ENCODE peak calls at places on chromosomes 16 and 17, in six cellular contexts. P is tibial artery, Y is AG04450, Q is GM13977, W is mucosa of descending colon, U is PC-3. I is an unnamed sample.

GRCh38 chr16:49482690-49483089 is 109.1 kb downstream of the C16orf78 start:
- DNase-seq in W (no peak), U (no peak), Y (no peak), P (peak; percentile 53), Q (no peak), I (no peak)

GRCh38 chr16:67773569-67774456 is 32.5 kb downstream of the RANBP10 start:
- DNase-seq in P (no peak), W (no peak), U (no peak), Y (no peak), Q (no peak), I (no peak)

GRCh38 chr17:2708585-2709172 is 2.9 kb downstream of the CLUH start:
- DNase-seq in P (no peak), U (no peak), Y (no peak), Q (no peak), W (peak; percentile 62), I (no peak)

GRCh38 chr17:10050597-10051101 is 145.6 kb upstream of the RCVRN start:
- DNase-seq in P (no peak), W (no peak), Q (no peak), U (no peak), Y (peak; percentile 34), I (no peak)

GRCh38 chr16:82031116-82032084 is 3.7 kb upstream of the HSD17B2 start:
- DNase-seq in Q (peak; percentile 44), Y (peak; percentile 27), W (no peak), U (peak; percentile 71), P (no peak), I (peak; percentile 81)

GRCh38 chr16:57166951-57167350 is 18.9 kb downstream of the PSME3IP1 start:
- DNase-seq in U (peak; percentile 4), P (no peak), Q (no peak), Y (no peak), W (no peak), I (no peak)

GRCh38 chr17:73349138-73349537 is 37.3 kb upstream of the CDC42EP4 start:
- DNase-seq in Q (no peak), W (no peak), U (no peak), P (no peak), Y (no peak), I (no peak)

GRCh38 chr16:82801361-82801760 is 174.6 kb downstream of the CDH13 start:
- DNase-seq in P (no peak), Q (no peak), U (no peak), W (no peak), Y (no peak), I (no peak)

GRCh38 chr16:83403751-83404150 is 404.0 kb upstream of the HSBP1 start:
- DNase-seq in W (no peak), U (no peak), P (no peak), Q (no peak), Y (no peak), I (peak; percentile 51)

GRCh38 chr16:78535098-78535497 is 435.6 kb downstream of the WWOX start:
- DNase-seq in Y (no peak), P (no peak), Q (no peak), W (no peak), U (no peak), I (no peak)

GRCh38 chr17:72931635-72932034 is 160.9 kb downstream of the SLC39A11 start:
- DNase-seq in Q (peak; percentile 38), U (no peak), W (no peak), Y (no peak), P (no peak), I (no peak)

GRCh38 chr16:51326131-51326856 is 175.2 kb upstream of the SALL1 start:
- DNase-seq in W (no peak), P (no peak), Y (peak; percentile 58), Q (no peak), U (no peak), I (peak; percentile 73)

GRCh38 chr16:84292032-84292431 is 2.6 kb upstream of the WFDC1 start:
- DNase-seq in Y (no peak), W (no peak), Q (no peak), U (no peak), P (no peak), I (peak; percentile 57)

GRCh38 chr17:9977175-9977574 is 72.1 kb upstream of the RCVRN start:
- DNase-seq in U (no peak), P (no peak), W (no peak), Y (no peak), Q (no peak), I (no peak)

GRCh38 chr16:57911711-57912110 is 59.2 kb downstream of the CNGB1 start:
- DNase-seq in W (no peak), Y (no peak), U (no peak), Q (no peak), P (no peak), I (peak; percentile 36)

DNA sequence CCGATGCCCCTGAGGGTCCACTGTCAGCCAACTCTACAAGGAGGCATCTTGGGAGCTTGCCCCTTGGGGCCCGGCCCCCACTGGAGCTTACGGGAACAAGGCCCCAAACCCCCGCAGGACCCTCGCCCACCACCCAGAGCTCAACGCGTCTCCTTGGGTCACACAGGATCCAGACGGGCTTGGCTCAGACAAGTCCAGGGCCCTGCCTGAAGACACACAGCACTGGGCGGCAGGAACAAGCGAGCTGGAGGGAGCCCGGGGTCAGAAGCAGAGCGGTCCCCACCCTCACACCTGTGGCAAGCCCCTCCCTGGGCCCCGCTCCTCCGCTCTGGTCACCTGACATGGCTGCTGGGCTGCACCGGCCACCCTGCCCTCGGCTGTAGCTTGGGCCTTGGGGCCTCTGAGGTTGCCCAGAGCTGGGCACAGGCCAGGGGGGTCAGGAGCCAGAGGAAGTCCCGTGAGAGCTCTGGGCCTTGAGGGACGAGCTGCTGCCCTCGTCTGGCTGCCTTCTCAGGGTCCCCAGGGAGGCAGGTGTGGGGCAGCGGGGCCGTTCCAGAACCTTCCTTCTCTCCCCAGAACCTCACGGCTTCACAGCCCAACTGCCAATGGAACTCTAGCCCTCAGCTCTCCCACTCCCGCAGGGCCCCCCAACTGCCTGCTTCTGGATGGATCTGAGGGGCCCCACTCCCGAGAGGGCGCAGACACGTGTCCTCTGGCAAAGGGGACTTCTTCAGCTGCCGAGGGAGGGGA is at the start of gene CCDC154:
- DNase-seq in Y (no peak), U (no peak), Q (no peak), P (no peak), W (no peak), I (no peak)
- TF ChIP-seq CTCF in Y (no peak), U (no peak), Q (no peak), P (no peak), W (no peak), I (no peak)

DNA sequence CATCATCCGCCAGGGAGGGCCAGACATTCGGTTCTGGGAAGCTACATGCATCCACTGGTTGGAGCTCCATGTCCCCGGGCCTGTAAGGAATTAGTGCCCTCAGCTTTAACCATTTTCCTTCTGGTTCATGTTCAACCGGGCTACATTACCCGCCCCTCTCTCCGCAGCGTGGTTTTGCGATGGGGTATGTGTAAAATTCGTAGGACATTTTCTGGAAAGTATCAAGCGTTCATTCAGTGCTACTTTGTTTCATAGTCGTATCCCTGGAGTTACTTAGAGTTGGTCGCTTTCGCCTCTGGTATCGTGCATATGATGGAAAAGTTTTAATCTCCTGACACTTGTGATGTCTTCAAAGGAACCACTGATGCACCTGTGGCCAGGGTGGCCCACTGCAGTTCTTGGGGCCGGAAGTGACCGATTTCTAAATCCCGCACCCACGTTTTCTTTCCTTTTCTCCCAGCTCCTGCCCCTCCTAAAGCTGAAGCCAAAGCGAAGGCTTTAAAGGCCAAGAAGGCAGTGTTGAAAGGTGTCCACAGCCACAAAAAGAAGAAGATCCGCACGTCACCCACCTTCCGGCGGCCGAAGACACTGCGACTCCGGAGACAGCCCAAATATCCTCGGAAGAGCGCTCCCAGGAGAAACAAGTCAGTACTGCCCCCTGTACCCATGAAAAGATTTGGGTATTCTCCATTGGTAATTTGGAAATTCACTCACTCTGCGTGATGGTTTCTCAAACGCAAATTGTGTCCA is 637 bp downstream of the RPL23A start:
- DNase-seq in W (peak; percentile 43), Q (no peak), U (no peak), Y (no peak), P (no peak), I (no peak)
- TF ChIP-seq CTCF in W (no peak), Q (peak; percentile 3), U (no peak), Y (no peak), P (no peak), I (no peak)

DNA sequence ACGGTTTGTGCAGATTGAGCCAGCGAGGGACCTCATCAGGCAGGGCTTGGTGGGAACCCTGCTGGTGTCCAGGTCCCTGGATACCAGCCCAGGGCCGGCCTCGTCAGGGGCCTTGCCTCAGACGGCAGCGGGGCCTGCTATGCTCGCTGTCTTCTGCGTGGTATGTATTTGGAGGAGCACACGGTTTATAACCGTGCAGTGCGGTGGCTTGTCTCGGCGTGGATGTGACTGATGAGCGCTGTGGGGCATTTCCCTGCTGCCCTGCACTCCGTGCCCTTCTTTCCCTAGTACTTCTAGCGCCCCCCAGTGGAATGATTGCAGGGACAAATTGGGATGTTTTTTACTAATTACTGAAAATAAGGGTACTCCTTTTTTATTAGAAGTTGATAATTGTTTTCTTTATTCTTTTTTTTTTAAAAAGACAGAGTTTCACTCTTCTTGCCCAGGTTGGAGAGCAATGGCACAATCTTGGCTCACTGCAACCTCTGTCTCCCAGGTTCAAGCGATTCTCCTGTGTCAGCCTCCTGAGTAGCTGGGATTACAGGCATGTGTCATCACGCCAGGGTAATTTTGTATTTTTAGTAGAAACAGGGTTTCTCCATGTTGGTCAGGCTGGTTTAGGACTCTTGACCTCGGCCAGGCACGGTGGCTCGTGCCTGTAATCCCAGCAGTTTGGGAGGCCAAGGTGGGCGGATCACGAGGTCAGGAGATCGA is 15.3 kb downstream of the TBCD start:
- DNase-seq in Q (no peak), P (no peak), Y (no peak), W (no peak), U (peak; percentile 55), I (peak; percentile 60)
- TF ChIP-seq CTCF in Q (peak; percentile 62), P (peak; percentile 12), Y (peak; percentile 62), W (no peak), U (peak; percentile 80), I (peak; percentile 52)

DNA sequence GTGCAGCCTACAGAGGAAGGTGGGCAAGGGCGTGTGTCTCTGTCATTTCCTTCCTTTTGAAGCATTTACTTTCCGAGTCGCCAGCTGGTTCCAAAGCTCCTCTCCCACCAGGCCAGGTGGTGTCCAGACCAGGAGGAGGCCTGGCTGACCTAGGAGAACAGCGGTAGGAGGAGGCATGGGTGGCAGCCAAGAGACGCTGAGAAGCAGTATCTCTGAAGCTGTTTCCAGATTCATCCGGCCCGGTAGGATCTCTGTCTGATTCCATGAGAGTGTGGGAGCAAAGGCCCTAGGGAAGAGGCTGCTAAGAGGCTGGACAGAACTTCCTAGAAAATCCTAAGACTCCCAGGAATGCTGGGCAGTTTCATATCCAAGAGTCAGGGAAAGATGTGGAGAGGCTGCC is 20.3 kb downstream of the MEOX1 start:
- DNase-seq in P (no peak), U (no peak), Q (no peak), Y (no peak), W (no peak), I (no peak)
- TF ChIP-seq CTCF in P (no peak), U (no peak), Q (no peak), Y (no peak), W (no peak), I (no peak)

GRCh38 chr16:73878616-73879015 is 418.0 kb upstream of the PSMD7 start:
- DNase-seq in W (no peak), Q (peak; percentile 36), P (no peak), Y (peak; percentile 39), U (peak; percentile 62), I (peak; percentile 64)
- TF ChIP-seq CTCF in W (no peak), Q (peak; percentile 59), P (peak; percentile 67), Y (peak; percentile 69), U (peak; percentile 57), I (peak; percentile 60)

DNA sequence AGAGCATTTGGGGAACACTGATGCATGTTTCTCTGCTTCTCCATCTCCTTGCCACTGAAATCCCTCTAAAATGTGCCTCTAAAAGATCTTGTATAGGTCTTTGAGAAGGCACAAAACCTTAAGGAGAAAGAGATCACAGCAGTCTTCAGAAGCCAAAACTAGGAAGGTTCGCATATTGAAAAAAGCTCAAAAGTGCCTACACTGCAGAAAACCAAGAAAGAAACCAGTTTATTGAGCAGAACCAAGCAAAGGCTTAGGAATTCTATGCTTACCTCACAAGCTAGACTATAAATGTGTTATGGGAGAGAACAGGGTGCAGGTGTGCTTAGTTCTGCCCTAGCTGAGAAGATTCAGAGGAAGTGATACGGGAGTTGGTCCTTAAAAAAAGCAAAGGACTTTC is 16.6 kb downstream of the DGKE start:
- DNase-seq in Q (no peak), W (no peak), Y (no peak), P (no peak), U (no peak), I (no peak)
- TF ChIP-seq CTCF in Q (no peak), W (no peak), Y (no peak), P (no peak), U (no peak), I (no peak)